ENCODE peak calls at places on chromosome 16, in five cellular contexts. G is Peyer's patch, Y is AG04450, L is A549, A is heart right ventricle. J is an unnamed sample.

GRCh38 chr16:89721644-89722391 is 481 bp downstream of the ZNF276 start:
- DNase-seq in G (peak; percentile 91), Y (no peak), L (peak; percentile 56), A (peak; percentile 70), J (peak; percentile 95)

GRCh38 chr16:69186642-69187386 is at the start of gene SNTB2:
- DNase-seq in G (peak; percentile 97), Y (peak; percentile 55), L (peak; percentile 87), A (peak; percentile 94), J (peak; percentile 99)

GRCh38 chr16:11128211-11129123 is 127.5 kb downstream of the SOCS1 start:
- DNase-seq in G (no peak), Y (no peak), L (no peak), A (peak; percentile 76), J (no peak)

GRCh38 chr16:65698943-65699342 is 577.1 kb upstream of the CDH11 start:
- DNase-seq in G (no peak), Y (no peak), L (no peak), A (no peak), J (no peak)

GRCh38 chr16:85616608-85617311 is 3.6 kb downstream of the GSE1 start:
- DNase-seq in G (peak; percentile 71), Y (no peak), L (no peak), A (peak; percentile 64), J (peak; percentile 68)

GRCh38 chr16:55737966-55738365 is 82.2 kb downstream of the SLC6A2 start:
- DNase-seq in G (no peak), Y (no peak), L (no peak), A (no peak), J (no peak)

GRCh38 chr16:19114359-19115147 is 789 bp downstream of the ITPRIPL2 start:
- DNase-seq in G (peak; percentile 78), Y (no peak), L (peak; percentile 79), A (peak; percentile 65), J (peak; percentile 76)

GRCh38 chr16:54208262-54208661 is 78.3 kb downstream of the IRX3 start:
- DNase-seq in G (no peak), Y (no peak), L (no peak), A (no peak), J (no peak)

GRCh38 chr16:86978445-86979030 is 338.7 kb downstream of the C16orf95 start:
- DNase-seq in G (peak; percentile 27), Y (no peak), L (no peak), A (no peak), J (no peak)

GRCh38 chr16:66935319-66936011 is at the start of gene CES2:
- DNase-seq in G (peak; percentile 91), Y (no peak), L (no peak), A (peak; percentile 58), J (peak; percentile 85)

GRCh38 chr16:15658556-15658955 is 8.5 kb downstream of the NDE1 start:
- DNase-seq in G (no peak), Y (no peak), L (no peak), A (no peak), J (no peak)

GRCh38 chr16:31386157-31386984 is 6.8 kb upstream of the ITGAD start:
- DNase-seq in G (no peak), Y (no peak), L (peak; percentile 49), A (no peak), J (no peak)

GRCh38 chr16:79272141-79272577 is 328.4 kb downstream of the MAF start:
- DNase-seq in G (peak; percentile 63), Y (no peak), L (no peak), A (no peak), J (peak; percentile 72)

GRCh38 chr16:78455861-78456260 is 356.4 kb downstream of the WWOX start:
- DNase-seq in G (no peak), Y (no peak), L (no peak), A (no peak), J (no peak)

GRCh38 chr16:86798247-86799041 is 220.1 kb downstream of the FOXL1 start:
- DNase-seq in G (no peak), Y (no peak), L (no peak), A (no peak), J (no peak)

GRCh38 chr16:54402270-54402669 is 115.7 kb upstream of the IRX3 start:
- DNase-seq in G (no peak), Y (no peak), L (no peak), A (peak; percentile 65), J (no peak)

GRCh38 chr16:4138735-4139134 is 22.5 kb upstream of the ADCY9 start:
- DNase-seq in G (no peak), Y (no peak), L (no peak), A (no peak), J (no peak)

GRCh38 chr16:79047337-79047736 is 553.2 kb downstream of the MAF start:
- DNase-seq in G (no peak), Y (no peak), L (peak; percentile 17), A (no peak), J (no peak)

GRCh38 chr16:71540-72341 is 690 bp downstream of the RHBDF1 start:
- DNase-seq in G (peak; percentile 82), Y (no peak), L (peak; percentile 81), A (peak; percentile 62), J (peak; percentile 78)

GRCh38 chr16:50909831-50910697 is 168.2 kb downstream of the CYLD start:
- DNase-seq in G (no peak), Y (no peak), L (no peak), A (no peak), J (no peak)

GRCh38 chr16:51045186-51045585 is 105.9 kb downstream of the SALL1 start:
- DNase-seq in G (no peak), Y (no peak), L (no peak), A (no peak), J (no peak)

GRCh38 chr16:75058815-75059214 is 57.8 kb downstream of the LDHD start:
- DNase-seq in G (no peak), Y (no peak), L (no peak), A (no peak), J (no peak)

GRCh38 chr16:87921236-87921773 is 15.0 kb downstream of the CA5A start:
- DNase-seq in G (no peak), Y (no peak), L (no peak), A (no peak), J (no peak)

GRCh38 chr16:68715471-68715870 is 21.6 kb upstream of the CDH1 start:
- DNase-seq in G (peak; percentile 87), Y (no peak), L (peak; percentile 18), A (no peak), J (no peak)

GRCh38 chr16:22638393-22639206 is 127.9 kb downstream of the NPIPB5 start:
- DNase-seq in G (no peak), Y (no peak), L (no peak), A (no peak), J (no peak)

GRCh38 chr16:88301886-88302285 is 80.9 kb upstream of the ZNF469 start:
- DNase-seq in G (no peak), Y (no peak), L (no peak), A (no peak), J (peak; percentile 47)

GRCh38 chr16:65919116-65919515 is 447.4 kb upstream of the CDH5 start:
- DNase-seq in G (no peak), Y (no peak), L (no peak), A (no peak), J (no peak)

GRCh38 chr16:23855010-23855409 is 19.2 kb downstream of the PRKCB start:
- DNase-seq in G (no peak), Y (no peak), L (no peak), A (no peak), J (no peak)

GRCh38 chr16:64718481-64718880 is 403.4 kb downstream of the CDH11 start:
- DNase-seq in G (no peak), Y (no peak), L (no peak), A (no peak), J (no peak)

GRCh38 chr16:10965440-10966039 is 21.2 kb downstream of the CLEC16A start:
- DNase-seq in G (no peak), Y (no peak), L (no peak), A (no peak), J (no peak)

DNA sequence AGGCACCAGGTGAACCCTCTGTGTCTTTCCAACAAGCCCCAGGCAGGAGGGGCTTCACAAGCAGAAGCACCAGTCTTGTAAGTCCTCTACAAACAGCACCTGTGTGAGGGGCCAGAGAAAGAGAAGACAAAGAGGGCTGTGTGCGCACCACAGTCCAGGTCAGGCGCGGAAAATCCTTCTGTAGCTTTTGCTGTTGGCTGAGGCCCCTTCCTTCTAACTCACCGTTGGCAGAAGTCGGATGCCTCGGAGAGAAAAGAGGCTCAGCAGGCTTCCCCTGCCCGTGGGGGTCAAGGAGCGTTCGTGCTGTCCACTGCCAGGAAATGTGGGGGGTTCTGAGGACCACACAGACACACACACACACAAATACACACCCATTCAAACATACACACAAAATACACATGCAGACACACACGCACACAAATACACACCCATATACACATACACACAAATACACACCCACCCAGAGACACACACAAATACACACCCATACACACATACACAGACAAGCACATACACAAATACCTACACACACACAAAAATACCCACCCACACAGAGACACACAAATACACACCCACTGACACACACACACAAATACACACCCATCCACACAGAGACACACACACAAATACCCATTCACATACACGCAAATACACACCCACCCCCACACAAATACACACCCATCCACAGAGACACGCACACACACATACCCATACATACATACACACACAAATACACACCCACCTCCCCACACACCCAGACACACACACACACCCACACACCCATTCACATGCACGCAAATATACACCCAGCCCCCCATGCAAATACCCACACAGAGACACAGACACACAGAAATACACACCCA is 6.8 kb downstream of the ZG16B start:
- DNase-seq in G (no peak), Y (no peak), L (no peak), A (no peak), J (no peak)
- H3K27ac ChIP-seq in G (no peak overlapping the region), Y (no peak overlapping the region), L (peak overlapping the region; percentile 79), A (no peak overlapping the region), J (peak overlapping the region; percentile 56)

GRCh38 chr16:5665770-5666169 is 568.2 kb upstream of the EEF2KMT start:
- DNase-seq in G (no peak), Y (no peak), L (no peak), A (no peak), J (no peak)
- H3K27ac ChIP-seq in G (no peak overlapping the region), Y (no peak overlapping the region), L (no peak overlapping the region), A (no peak overlapping the region), J (no peak overlapping the region)

GRCh38 chr16:29972992-29973383 is 680 bp upstream of the TAOK2 start:
- DNase-seq in G (no peak), Y (no peak), L (no peak), A (no peak), J (no peak)
- H3K27ac ChIP-seq in G (peak overlapping the region; percentile 86), Y (no peak overlapping the region), L (peak overlapping the region; percentile 90), A (no peak overlapping the region), J (no peak overlapping the region)

GRCh38 chr16:49674990-49675389 is 180.9 kb downstream of the ZNF423 start:
- DNase-seq in G (no peak), Y (no peak), L (no peak), A (no peak), J (no peak)

GRCh38 chr16:49672753-49673152 is 183.2 kb downstream of the ZNF423 start:
- DNase-seq in G (no peak), Y (no peak), L (no peak), A (no peak), J (no peak)

GRCh38 chr16:49675417-49675816 is 180.5 kb downstream of the ZNF423 start:
- DNase-seq in G (no peak), Y (no peak), L (no peak), A (no peak), J (no peak)

GRCh38 chr16:49674255-49674980 is 181.5 kb downstream of the ZNF423 start:
- DNase-seq in G (no peak), Y (no peak), L (peak; percentile 12), A (no peak), J (no peak)

GRCh38 chr16:49673442-49673841 is 182.5 kb downstream of the ZNF423 start:
- DNase-seq in G (no peak), Y (no peak), L (no peak), A (no peak), J (no peak)
- H3K27ac ChIP-seq in G (no peak overlapping the region), Y (no peak overlapping the region), L (no peak overlapping the region), A (no peak overlapping the region), J (no peak overlapping the region)

J was measured in left lung.